ENCODE peak calls at places on chromosomes 4 and X, in seven cellular contexts. One of them, this sample, is unnamed.

GRCh38 chr4:56649445-56650258 is 31.4 kb downstream of the HOPX start:
- DNase-seq in neuronal stem cell: no peak
- DNase-seq in H1: no peak
- DNase-seq in trophoblast cell: no peak
- DNase-seq in mesendoderm: no peak
- DNase-seq in mesenchymal stem cell: no peak
- DNase-seq in H9: no peak
- DNase-seq in this sample: no peak

GRCh38 chrX:109533631-109534030 is 3.0 kb upstream of the NXT2 start:
- DNase-seq in mesenchymal stem cell: no peak
- DNase-seq in mesendoderm: no peak
- DNase-seq in trophoblast cell: no peak
- DNase-seq in neuronal stem cell: no peak
- DNase-seq in H9: no peak
- DNase-seq in H1: no peak
- DNase-seq in this sample: peak; percentile 1

GRCh38 chr4:20698382-20698781 is 1.9 kb upstream of the PACRGL start:
- DNase-seq in trophoblast cell: no peak
- DNase-seq in mesenchymal stem cell: peak; percentile 11
- DNase-seq in H1: no peak
- DNase-seq in neuronal stem cell: no peak
- DNase-seq in mesendoderm: no peak
- DNase-seq in H9: no peak
- DNase-seq in this sample: no peak

GRCh38 chr4:128907966-128908365 is 98.5 kb downstream of the JADE1 start:
- DNase-seq in H1: no peak
- DNase-seq in mesendoderm: no peak
- DNase-seq in H9: no peak
- DNase-seq in mesenchymal stem cell: no peak
- DNase-seq in trophoblast cell: no peak
- DNase-seq in neuronal stem cell: no peak
- DNase-seq in this sample: no peak

GRCh38 chrX:124257924-124258706 is 74.3 kb upstream of the TEX13D start:
- DNase-seq in mesendoderm: no peak
- DNase-seq in mesenchymal stem cell: no peak
- DNase-seq in H1: no peak
- DNase-seq in neuronal stem cell: no peak
- DNase-seq in H9: no peak
- DNase-seq in trophoblast cell: no peak
- DNase-seq in this sample: no peak

GRCh38 chr4:168569066-168569908 is 72.4 kb downstream of the PALLD start:
- DNase-seq in H1: no peak
- DNase-seq in mesendoderm: peak; percentile 91
- DNase-seq in trophoblast cell: no peak
- DNase-seq in H9: no peak
- DNase-seq in mesenchymal stem cell: no peak
- DNase-seq in neuronal stem cell: no peak
- DNase-seq in this sample: no peak

GRCh38 chr4:141375855-141376254 is 155.2 kb downstream of the ZNF330 start:
- DNase-seq in H9: peak; percentile 44
- DNase-seq in trophoblast cell: no peak
- DNase-seq in mesenchymal stem cell: peak; percentile 67
- DNase-seq in H1: no peak
- DNase-seq in neuronal stem cell: no peak
- DNase-seq in mesendoderm: peak; percentile 85
- DNase-seq in this sample: peak; percentile 93

GRCh38 chr4:683982-684571 is 4.9 kb downstream of the SLC49A3 start:
- DNase-seq in neuronal stem cell: no peak
- DNase-seq in H9: peak; percentile 89
- DNase-seq in H1: peak; percentile 91
- DNase-seq in trophoblast cell: no peak
- DNase-seq in mesendoderm: peak; percentile 82
- DNase-seq in mesenchymal stem cell: peak; percentile 62
- DNase-seq in this sample: peak; percentile 57

GRCh38 chr4:105241456-105241855 is 94.8 kb downstream of the TET2 start:
- DNase-seq in trophoblast cell: no peak
- DNase-seq in mesendoderm: no peak
- DNase-seq in mesenchymal stem cell: no peak
- DNase-seq in H9: no peak
- DNase-seq in H1: no peak
- DNase-seq in neuronal stem cell: no peak
- DNase-seq in this sample: no peak

GRCh38 chr4:57043304-57044251 is 64.9 kb downstream of the POLR2B start:
- DNase-seq in H1: no peak
- DNase-seq in H9: no peak
- DNase-seq in mesendoderm: no peak
- DNase-seq in mesenchymal stem cell: peak; percentile 63
- DNase-seq in trophoblast cell: no peak
- DNase-seq in neuronal stem cell: no peak
- DNase-seq in this sample: peak; percentile 54

GRCh38 chrX:55981603-55982002 is 250.6 kb upstream of the KLF8 start:
- DNase-seq in H1: no peak
- DNase-seq in neuronal stem cell: no peak
- DNase-seq in mesendoderm: no peak
- DNase-seq in trophoblast cell: no peak
- DNase-seq in H9: no peak
- DNase-seq in mesenchymal stem cell: no peak
- DNase-seq in this sample: no peak
- H2BK5ac ChIP-seq in H1: no peak overlapping the region
- H2BK5ac ChIP-seq in neuronal stem cell: no peak overlapping the region
- H2BK5ac ChIP-seq in mesendoderm: no peak overlapping the region
- H2BK5ac ChIP-seq in trophoblast cell: no peak overlapping the region
- H2BK5ac ChIP-seq in H9: no peak overlapping the region
- H2BK5ac ChIP-seq in mesenchymal stem cell: no peak overlapping the region
- H2BK5ac ChIP-seq in this sample: no peak overlapping the region

DNA sequence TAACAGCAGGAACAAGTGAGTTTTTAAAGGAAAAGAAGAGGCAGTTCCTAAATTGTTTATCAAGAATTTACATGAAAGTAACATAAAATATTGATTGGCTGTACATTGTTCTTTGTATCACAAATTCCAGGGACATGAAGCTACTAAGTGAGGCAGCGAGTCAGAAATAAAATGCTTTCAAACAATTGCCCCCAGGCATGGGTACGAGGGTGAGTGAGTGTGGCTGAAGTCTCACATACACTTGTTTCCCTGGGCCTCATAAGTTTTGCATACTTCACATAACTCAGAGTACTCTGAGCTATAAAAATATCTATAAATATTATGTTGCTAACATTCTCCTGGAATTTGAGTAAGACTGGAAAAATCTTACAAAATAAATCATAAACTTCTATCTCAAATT is 511.6 kb upstream of the PRKX start:
- DNase-seq in trophoblast cell: no peak
- DNase-seq in mesendoderm: no peak
- DNase-seq in mesenchymal stem cell: no peak
- DNase-seq in H9: no peak
- DNase-seq in neuronal stem cell: no peak
- DNase-seq in H1: no peak
- DNase-seq in this sample: no peak
- H2BK5ac ChIP-seq in trophoblast cell: no peak overlapping the region
- H2BK5ac ChIP-seq in mesendoderm: no peak overlapping the region
- H2BK5ac ChIP-seq in mesenchymal stem cell: no peak overlapping the region
- H2BK5ac ChIP-seq in H9: no peak overlapping the region
- H2BK5ac ChIP-seq in neuronal stem cell: no peak overlapping the region
- H2BK5ac ChIP-seq in H1: no peak overlapping the region
- H2BK5ac ChIP-seq in this sample: no peak overlapping the region

GRCh38 chr4:134628074-134628473 is 426.5 kb upstream of the PABPC4L start:
- DNase-seq in mesenchymal stem cell: no peak
- DNase-seq in mesendoderm: no peak
- DNase-seq in neuronal stem cell: no peak
- DNase-seq in trophoblast cell: no peak
- DNase-seq in H9: no peak
- DNase-seq in H1: no peak
- DNase-seq in this sample: no peak
- H2BK5ac ChIP-seq in mesenchymal stem cell: no peak overlapping the region
- H2BK5ac ChIP-seq in mesendoderm: no peak overlapping the region
- H2BK5ac ChIP-seq in neuronal stem cell: no peak overlapping the region
- H2BK5ac ChIP-seq in trophoblast cell: no peak overlapping the region
- H2BK5ac ChIP-seq in H9: no peak overlapping the region
- H2BK5ac ChIP-seq in H1: no peak overlapping the region
- H2BK5ac ChIP-seq in this sample: no peak overlapping the region

GRCh38 chr4:92776080-92776479 is 472.3 kb downstream of the GRID2 start:
- DNase-seq in mesendoderm: no peak
- DNase-seq in neuronal stem cell: no peak
- DNase-seq in H1: no peak
- DNase-seq in mesenchymal stem cell: no peak
- DNase-seq in trophoblast cell: no peak
- DNase-seq in H9: no peak
- DNase-seq in this sample: no peak
- H2BK5ac ChIP-seq in mesendoderm: no peak overlapping the region
- H2BK5ac ChIP-seq in neuronal stem cell: no peak overlapping the region
- H2BK5ac ChIP-seq in H1: no peak overlapping the region
- H2BK5ac ChIP-seq in mesenchymal stem cell: no peak overlapping the region
- H2BK5ac ChIP-seq in trophoblast cell: no peak overlapping the region
- H2BK5ac ChIP-seq in H9: no peak overlapping the region
- H2BK5ac ChIP-seq in this sample: no peak overlapping the region

DNA sequence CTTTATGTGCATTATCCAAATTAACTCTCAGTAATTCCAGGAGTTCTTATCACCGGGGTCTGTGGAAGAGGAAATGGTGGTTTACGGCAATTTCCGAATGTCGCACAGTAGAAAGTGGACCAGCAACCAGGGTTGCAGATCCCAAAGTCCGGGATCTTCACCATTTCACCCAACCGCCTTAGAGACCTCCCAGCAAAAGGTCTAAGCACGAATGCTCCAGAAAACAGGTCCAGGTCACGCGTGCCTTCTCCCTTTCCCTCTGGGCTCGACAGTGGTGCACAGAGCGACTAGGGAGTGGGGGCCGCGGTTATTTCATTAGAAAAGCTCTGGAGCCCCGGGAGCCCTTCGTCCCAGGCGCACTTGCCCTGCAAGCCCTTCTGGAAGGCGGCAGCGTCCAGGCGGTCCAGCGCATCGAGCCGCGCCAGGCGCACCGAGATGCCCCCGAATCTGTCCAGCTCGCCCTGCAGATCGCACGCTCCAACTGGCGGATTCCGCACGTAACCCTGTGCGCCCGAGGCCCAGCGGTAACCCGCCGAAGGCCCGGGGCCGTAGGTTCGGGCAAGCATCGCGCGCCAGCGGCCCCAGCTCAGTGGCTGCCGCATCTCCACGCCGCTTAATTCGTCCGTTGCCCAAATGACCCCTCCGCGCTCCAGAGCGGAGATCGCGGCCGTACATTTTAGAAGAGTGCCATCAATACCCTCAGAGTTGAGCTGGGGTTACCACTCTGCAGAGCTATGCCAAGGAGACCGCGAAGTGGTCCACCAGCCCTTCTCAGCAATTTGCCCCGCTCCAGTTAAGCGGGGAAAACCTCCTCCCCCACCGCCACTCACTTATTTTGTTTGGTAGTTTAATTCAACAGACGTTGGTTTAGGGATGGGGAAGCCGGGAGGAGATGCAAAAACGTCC is at the start of gene NUDT6:
- DNase-seq in mesenchymal stem cell: peak; percentile 76
- DNase-seq in H9: peak; percentile 68
- DNase-seq in neuronal stem cell: peak; percentile 60
- DNase-seq in mesendoderm: peak; percentile 84
- DNase-seq in H1: peak; percentile 83
- DNase-seq in trophoblast cell: peak; percentile 30
- DNase-seq in this sample: peak; percentile 69
- H2BK5ac ChIP-seq in mesenchymal stem cell: no peak within 1 kb of the TSS
- H2BK5ac ChIP-seq in H9: no peak within 1 kb of the TSS
- H2BK5ac ChIP-seq in neuronal stem cell: peak within 1 kb of the TSS; percentile 90
- H2BK5ac ChIP-seq in mesendoderm: peak within 1 kb of the TSS; percentile 39
- H2BK5ac ChIP-seq in H1: peak within 1 kb of the TSS; percentile 79
- H2BK5ac ChIP-seq in trophoblast cell: peak within 1 kb of the TSS; percentile 47
- H2BK5ac ChIP-seq in this sample: peak within 1 kb of the TSS; percentile 61

DNA sequence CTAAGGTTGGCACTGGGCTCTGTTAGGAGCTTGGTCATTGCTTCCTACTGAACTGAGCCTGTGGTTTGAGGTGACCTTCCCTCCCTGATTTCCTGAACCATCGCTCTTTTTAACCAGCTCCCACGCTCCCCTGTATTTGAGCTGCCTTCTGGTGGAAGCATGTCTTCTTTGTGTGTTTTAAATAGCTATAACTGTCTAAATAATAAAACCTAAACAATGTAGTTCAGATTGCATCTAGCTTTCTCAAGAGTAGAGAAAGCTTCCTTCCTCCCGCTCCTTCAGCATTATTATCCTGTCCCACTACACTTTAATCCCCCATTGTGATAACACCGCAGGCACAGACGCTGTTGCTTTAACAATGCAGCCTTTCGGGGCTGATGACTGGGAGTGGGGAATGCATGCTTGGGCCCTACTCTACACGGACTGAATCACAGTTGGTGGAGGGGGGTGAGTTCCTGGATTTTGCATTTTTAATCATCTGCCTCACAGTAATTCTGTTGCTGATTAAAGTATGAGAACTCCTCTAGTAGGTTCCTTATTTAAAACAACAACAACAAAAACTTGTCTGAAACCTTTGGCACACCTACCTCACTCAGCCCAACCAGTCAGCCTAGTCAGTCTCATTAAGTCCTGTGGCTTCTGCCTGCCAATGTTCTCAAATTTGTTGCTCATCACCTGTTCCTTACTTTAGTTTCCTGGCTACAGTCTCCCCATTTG is 6.6 kb downstream of the SMS start:
- DNase-seq in mesendoderm: peak; percentile 84
- DNase-seq in neuronal stem cell: no peak
- DNase-seq in mesenchymal stem cell: peak; percentile 64
- DNase-seq in H9: peak; percentile 40
- DNase-seq in trophoblast cell: no peak
- DNase-seq in H1: no peak
- DNase-seq in this sample: peak; percentile 64
- H2BK5ac ChIP-seq in mesendoderm: no peak overlapping the region
- H2BK5ac ChIP-seq in neuronal stem cell: no peak overlapping the region
- H2BK5ac ChIP-seq in mesenchymal stem cell: no peak overlapping the region
- H2BK5ac ChIP-seq in H9: no peak overlapping the region
- H2BK5ac ChIP-seq in trophoblast cell: no peak overlapping the region
- H2BK5ac ChIP-seq in H1: no peak overlapping the region
- H2BK5ac ChIP-seq in this sample: peak overlapping the region; percentile 6

This sample was measured in IMR-90.